ENCODE peak calls at places on chromosomes 3 and 15, in nine cellular contexts. One of them, this sample, is unnamed.

GRCh38 chr3:97928986-97929385 is 43.2 kb downstream of the RIOX2 start:
- DNase-seq in vagina: no peak
- DNase-seq in lung: no peak
- DNase-seq in gastrocnemius medialis: no peak
- DNase-seq in H1: no peak
- DNase-seq in right atrium auricular region: no peak
- DNase-seq in Panc1: no peak
- DNase-seq in HCT116: no peak
- DNase-seq in stomach: no peak
- DNase-seq in this sample: no peak

GRCh38 chr15:39976291-39977274 is 42.7 kb downstream of the EIF2AK4 start:
- DNase-seq in stomach: peak; percentile 28
- DNase-seq in Panc1: no peak
- DNase-seq in right atrium auricular region: peak; percentile 70
- DNase-seq in H1: peak; percentile 80
- DNase-seq in HCT116: no peak
- DNase-seq in vagina: no peak
- DNase-seq in gastrocnemius medialis: peak; percentile 51
- DNase-seq in lung: no peak
- DNase-seq in this sample: peak; percentile 64

GRCh38 chr3:59334585-59334984 is 284.8 kb upstream of the CFAP20DC start:
- DNase-seq in Panc1: no peak
- DNase-seq in stomach: no peak
- DNase-seq in lung: no peak
- DNase-seq in HCT116: no peak
- DNase-seq in vagina: no peak
- DNase-seq in H1: no peak
- DNase-seq in gastrocnemius medialis: no peak
- DNase-seq in right atrium auricular region: no peak
- DNase-seq in this sample: no peak

GRCh38 chr15:62618432-62618831 is 424.1 kb upstream of the TPM1 start:
- DNase-seq in H1: no peak
- DNase-seq in HCT116: no peak
- DNase-seq in vagina: no peak
- DNase-seq in lung: no peak
- DNase-seq in Panc1: no peak
- DNase-seq in stomach: no peak
- DNase-seq in gastrocnemius medialis: no peak
- DNase-seq in right atrium auricular region: no peak
- DNase-seq in this sample: peak; percentile 79

GRCh38 chr3:48652923-48653715 is 9.6 kb downstream of the CELSR3 start:
- DNase-seq in stomach: no peak
- DNase-seq in vagina: no peak
- DNase-seq in Panc1: no peak
- DNase-seq in lung: no peak
- DNase-seq in HCT116: no peak
- DNase-seq in H1: no peak
- DNase-seq in gastrocnemius medialis: no peak
- DNase-seq in right atrium auricular region: no peak
- DNase-seq in this sample: no peak

GRCh38 chr15:50009634-50010033 is 109.4 kb downstream of the ATP8B4 start:
- DNase-seq in HCT116: no peak
- DNase-seq in Panc1: no peak
- DNase-seq in H1: no peak
- DNase-seq in stomach: no peak
- DNase-seq in lung: no peak
- DNase-seq in right atrium auricular region: no peak
- DNase-seq in vagina: no peak
- DNase-seq in gastrocnemius medialis: no peak
- DNase-seq in this sample: no peak

GRCh38 chr3:183210862-183211341 is 42.2 kb upstream of the B3GNT5 start:
- DNase-seq in lung: no peak
- DNase-seq in H1: no peak
- DNase-seq in HCT116: no peak
- DNase-seq in stomach: no peak
- DNase-seq in gastrocnemius medialis: peak; percentile 18
- DNase-seq in vagina: no peak
- DNase-seq in Panc1: no peak
- DNase-seq in right atrium auricular region: no peak
- DNase-seq in this sample: no peak

GRCh38 chr15:80698636-80699035 is 3.5 kb downstream of the ABHD17C start:
- DNase-seq in stomach: no peak
- DNase-seq in HCT116: no peak
- DNase-seq in vagina: no peak
- DNase-seq in right atrium auricular region: no peak
- DNase-seq in lung: no peak
- DNase-seq in H1: no peak
- DNase-seq in gastrocnemius medialis: no peak
- DNase-seq in Panc1: no peak
- DNase-seq in this sample: peak; percentile 6

GRCh38 chr3:71413572-71413971 is 170.0 kb downstream of the FOXP1 start:
- DNase-seq in H1: no peak
- DNase-seq in vagina: no peak
- DNase-seq in HCT116: no peak
- DNase-seq in lung: no peak
- DNase-seq in gastrocnemius medialis: no peak
- DNase-seq in right atrium auricular region: no peak
- DNase-seq in Panc1: no peak
- DNase-seq in stomach: no peak
- DNase-seq in this sample: no peak

GRCh38 chr3:196440696-196441095 is 8.5 kb upstream of the UBXN7 start:
- DNase-seq in HCT116: no peak
- DNase-seq in vagina: no peak
- DNase-seq in lung: no peak
- DNase-seq in stomach: no peak
- DNase-seq in gastrocnemius medialis: no peak
- DNase-seq in right atrium auricular region: no peak
- DNase-seq in Panc1: no peak
- DNase-seq in H1: no peak
- DNase-seq in this sample: no peak

GRCh38 chr3:43378066-43378935 is 92.0 kb downstream of the SNRK start:
- DNase-seq in right atrium auricular region: no peak
- DNase-seq in Panc1: no peak
- DNase-seq in gastrocnemius medialis: peak; percentile 36
- DNase-seq in lung: no peak
- DNase-seq in H1: no peak
- DNase-seq in HCT116: peak; percentile 39
- DNase-seq in vagina: no peak
- DNase-seq in stomach: peak; percentile 75
- DNase-seq in this sample: peak; percentile 47

GRCh38 chr3:141656771-141657170 is 81.3 kb upstream of the RNF7 start:
- DNase-seq in vagina: peak; percentile 40
- DNase-seq in lung: no peak
- DNase-seq in right atrium auricular region: no peak
- DNase-seq in gastrocnemius medialis: no peak
- DNase-seq in stomach: no peak
- DNase-seq in HCT116: no peak
- DNase-seq in H1: no peak
- DNase-seq in Panc1: no peak
- DNase-seq in this sample: peak; percentile 41

GRCh38 chr15:45729146-45729545 is 94.3 kb downstream of the SQOR start:
- DNase-seq in gastrocnemius medialis: no peak
- DNase-seq in H1: no peak
- DNase-seq in lung: no peak
- DNase-seq in HCT116: no peak
- DNase-seq in Panc1: no peak
- DNase-seq in right atrium auricular region: no peak
- DNase-seq in vagina: no peak
- DNase-seq in stomach: no peak
- DNase-seq in this sample: no peak

GRCh38 chr15:57640935-57641682 is 49.4 kb downstream of the MYZAP start:
- DNase-seq in gastrocnemius medialis: no peak
- DNase-seq in right atrium auricular region: no peak
- DNase-seq in Panc1: no peak
- DNase-seq in lung: no peak
- DNase-seq in H1: no peak
- DNase-seq in vagina: no peak
- DNase-seq in HCT116: no peak
- DNase-seq in stomach: no peak
- DNase-seq in this sample: peak; percentile 29

GRCh38 chr15:40105517-40106202 is 3.0 kb downstream of the BMF start:
- DNase-seq in Panc1: no peak
- DNase-seq in stomach: no peak
- DNase-seq in lung: no peak
- DNase-seq in vagina: no peak
- DNase-seq in H1: no peak
- DNase-seq in right atrium auricular region: no peak
- DNase-seq in gastrocnemius medialis: no peak
- DNase-seq in HCT116: no peak
- DNase-seq in this sample: no peak

GRCh38 chr3:172592898-172593669 is 69.9 kb upstream of the TNFSF10 start:
- DNase-seq in lung: no peak
- DNase-seq in H1: no peak
- DNase-seq in vagina: no peak
- DNase-seq in gastrocnemius medialis: no peak
- DNase-seq in HCT116: no peak
- DNase-seq in stomach: no peak
- DNase-seq in right atrium auricular region: no peak
- DNase-seq in Panc1: no peak
- DNase-seq in this sample: no peak

GRCh38 chr3:107525101-107525953 is 2.6 kb downstream of the BBX start:
- DNase-seq in right atrium auricular region: no peak
- DNase-seq in vagina: no peak
- DNase-seq in HCT116: no peak
- DNase-seq in H1: peak; percentile 61
- DNase-seq in gastrocnemius medialis: peak; percentile 21
- DNase-seq in Panc1: no peak
- DNase-seq in stomach: peak; percentile 27
- DNase-seq in lung: peak; percentile 37
- DNase-seq in this sample: peak; percentile 33
- TF ChIP-seq CTCF in right atrium auricular region: no peak
- TF ChIP-seq CTCF in vagina: no peak
- TF ChIP-seq CTCF in HCT116: no peak
- TF ChIP-seq CTCF in H1: no peak
- TF ChIP-seq CTCF in gastrocnemius medialis: no peak
- TF ChIP-seq CTCF in Panc1: no peak
- TF ChIP-seq CTCF in stomach: no peak
- TF ChIP-seq CTCF in lung: no peak
- TF ChIP-seq CTCF in this sample: no peak

GRCh38 chr3:154323921-154324738 is at the start of gene DHX36:
- DNase-seq in gastrocnemius medialis: peak; percentile 84
- DNase-seq in stomach: peak; percentile 89
- DNase-seq in right atrium auricular region: peak; percentile 92
- DNase-seq in HCT116: peak; percentile 73
- DNase-seq in vagina: peak; percentile 92
- DNase-seq in lung: peak; percentile 90
- DNase-seq in H1: peak; percentile 92
- DNase-seq in Panc1: peak; percentile 58
- DNase-seq in this sample: peak; percentile 94

GRCh38 chr3:154327871-154328270 is 3.6 kb upstream of the DHX36 start:
- DNase-seq in vagina: no peak
- DNase-seq in HCT116: no peak
- DNase-seq in right atrium auricular region: no peak
- DNase-seq in gastrocnemius medialis: no peak
- DNase-seq in stomach: no peak
- DNase-seq in H1: no peak
- DNase-seq in Panc1: no peak
- DNase-seq in lung: no peak
- DNase-seq in this sample: no peak

GRCh38 chr3:154324919-154325318 is 632 bp upstream of the DHX36 start:
- DNase-seq in H1: no peak
- DNase-seq in lung: no peak
- DNase-seq in vagina: no peak
- DNase-seq in stomach: no peak
- DNase-seq in Panc1: no peak
- DNase-seq in right atrium auricular region: no peak
- DNase-seq in HCT116: no peak
- DNase-seq in gastrocnemius medialis: peak; percentile 54
- DNase-seq in this sample: no peak
- H3K4me3 ChIP-seq in H1: peak overlapping the region; percentile 95
- H3K4me3 ChIP-seq in lung: no peak overlapping the region
- H3K4me3 ChIP-seq in vagina: peak overlapping the region; percentile 73
- H3K4me3 ChIP-seq in stomach: peak overlapping the region; percentile 76
- H3K4me3 ChIP-seq in Panc1: peak overlapping the region; percentile 99
- H3K4me3 ChIP-seq in right atrium auricular region: peak overlapping the region; percentile 78
- H3K4me3 ChIP-seq in HCT116: peak overlapping the region; percentile 90
- H3K4me3 ChIP-seq in gastrocnemius medialis: peak overlapping the region; percentile 89
- H3K4me3 ChIP-seq in this sample: peak overlapping the region; percentile 64

DNA sequence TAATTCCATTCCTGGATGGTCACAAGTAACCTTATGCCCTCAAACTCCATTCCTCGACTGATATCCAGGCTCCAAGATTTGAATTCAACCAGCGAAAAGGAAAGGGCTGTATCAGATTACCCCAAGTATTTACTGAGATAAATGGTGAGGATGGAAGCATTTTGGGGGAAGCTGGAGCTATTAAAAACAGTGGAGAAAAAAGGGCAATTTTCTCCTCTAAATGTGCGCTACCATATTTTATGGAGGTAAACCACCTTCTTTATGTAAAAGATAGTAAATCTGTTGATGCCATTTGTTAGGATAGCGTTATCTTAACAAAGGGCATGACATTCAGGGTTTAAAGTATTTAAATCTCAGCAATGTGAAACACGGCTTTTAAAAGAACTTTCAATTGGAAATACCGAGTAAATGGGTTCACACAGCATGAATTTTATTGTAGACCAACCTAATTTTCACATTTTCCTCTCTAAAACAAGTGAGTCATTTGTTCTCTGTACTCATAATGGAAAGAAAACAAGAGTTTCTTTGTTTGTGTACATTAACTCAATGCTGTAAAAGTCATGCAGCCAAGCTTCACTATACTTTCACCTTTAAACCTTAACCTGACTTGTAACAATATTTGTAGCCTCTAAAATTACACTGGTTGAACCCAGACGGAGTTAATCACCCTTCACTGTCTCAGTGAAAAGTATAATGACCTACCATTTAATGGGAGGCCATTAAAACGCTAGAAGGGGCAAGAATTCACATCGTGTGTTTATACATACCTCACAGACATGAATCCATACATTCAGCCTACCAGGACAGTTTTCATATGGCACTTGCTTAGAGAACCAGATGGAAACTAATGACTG is 773.4 kb downstream of the ROBO1 start:
- DNase-seq in gastrocnemius medialis: no peak
- DNase-seq in H1: no peak
- DNase-seq in lung: no peak
- DNase-seq in stomach: no peak
- DNase-seq in right atrium auricular region: no peak
- DNase-seq in Panc1: no peak
- DNase-seq in HCT116: no peak
- DNase-seq in vagina: no peak
- DNase-seq in this sample: peak; percentile 40
- TF ChIP-seq CTCF in gastrocnemius medialis: no peak
- TF ChIP-seq CTCF in H1: no peak
- TF ChIP-seq CTCF in lung: no peak
- TF ChIP-seq CTCF in stomach: no peak
- TF ChIP-seq CTCF in right atrium auricular region: no peak
- TF ChIP-seq CTCF in Panc1: no peak
- TF ChIP-seq CTCF in HCT116: no peak
- TF ChIP-seq CTCF in vagina: no peak
- TF ChIP-seq CTCF in this sample: no peak

DNA sequence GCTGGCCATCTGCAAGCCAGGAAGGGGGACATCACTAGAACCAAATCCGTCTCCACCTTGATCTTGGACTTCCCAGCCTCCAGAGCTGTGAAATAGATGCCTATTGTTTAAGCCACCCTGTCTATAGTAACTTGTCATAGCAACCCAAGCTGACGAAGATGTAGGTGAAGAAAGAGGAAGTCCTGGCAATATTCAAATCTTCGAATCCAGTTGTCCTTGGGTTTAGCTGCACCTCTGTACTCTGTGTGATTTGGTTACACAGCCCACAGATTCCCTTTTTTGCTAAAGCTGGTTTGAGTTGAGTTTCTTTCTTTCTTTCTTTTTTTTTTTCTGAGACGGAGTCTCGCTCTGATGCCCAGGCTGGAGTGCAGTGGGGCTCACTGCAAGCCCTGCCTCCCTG is 68.0 kb upstream of the XCR1 start:
- DNase-seq in stomach: no peak
- DNase-seq in Panc1: no peak
- DNase-seq in right atrium auricular region: no peak
- DNase-seq in HCT116: no peak
- DNase-seq in vagina: no peak
- DNase-seq in lung: no peak
- DNase-seq in gastrocnemius medialis: no peak
- DNase-seq in H1: no peak
- DNase-seq in this sample: no peak
- H3K4me3 ChIP-seq in stomach: no peak overlapping the region
- H3K4me3 ChIP-seq in Panc1: no peak overlapping the region
- H3K4me3 ChIP-seq in right atrium auricular region: no peak overlapping the region
- H3K4me3 ChIP-seq in HCT116: no peak overlapping the region
- H3K4me3 ChIP-seq in vagina: no peak overlapping the region
- H3K4me3 ChIP-seq in lung: no peak overlapping the region
- H3K4me3 ChIP-seq in gastrocnemius medialis: no peak overlapping the region
- H3K4me3 ChIP-seq in H1: no peak overlapping the region
- H3K4me3 ChIP-seq in this sample: no peak overlapping the region

This sample was measured in astrocyte of the spinal cord.